ENCODE peak calls at places on chromosomes 3 and 15, in ten cellular contexts. V, U, C, L, K, M, B, Q, X and T are unnamed samples.

GRCh38 chr3:178043084-178043483 is 493.2 kb upstream of the KCNMB2 start:
- DNase-seq in L (no peak), V (peak; percentile 38), X (no peak), K (no peak), B (no peak), M (no peak), U (no peak), Q (no peak), C (no peak), T (no peak)

GRCh38 chr3:150958694-150959093 is 13.8 kb downstream of the CLRN1 start:
- DNase-seq in K (no peak), C (no peak), X (no peak), B (no peak), Q (no peak), V (no peak), L (no peak), M (no peak), U (no peak), T (no peak)

GRCh38 chr3:43206632-43207031 is 79.7 kb upstream of the SNRK start:
- DNase-seq in C (peak; percentile 55), V (no peak), Q (no peak), M (no peak), K (no peak), U (no peak), X (no peak), B (no peak), L (no peak), T (no peak)

GRCh38 chr15:23647421-23648375 is at the start of gene MAGEL2:
- DNase-seq in M (peak; percentile 32), C (peak; percentile 76), Q (peak; percentile 36), B (no peak), U (no peak), K (no peak), L (peak; percentile 66), V (peak; percentile 72), X (no peak), T (no peak)

GRCh38 chr3:17643691-17644090 is 98.7 kb downstream of the TBC1D5 start:
- DNase-seq in L (no peak), Q (no peak), V (no peak), K (no peak), B (no peak), X (no peak), C (no peak), M (no peak), U (peak; percentile 76), T (no peak)

GRCh38 chr3:100913870-100914654 is 79.2 kb downstream of the ABI3BP start:
- DNase-seq in M (no peak), U (no peak), X (no peak), Q (no peak), B (no peak), K (no peak), L (peak; percentile 5), C (no peak), V (no peak), T (no peak)

GRCh38 chr3:6860911-6861330 is at the start of gene GRM7:
- DNase-seq in C (no peak), X (no peak), Q (peak; percentile 58), U (no peak), M (peak; percentile 24), K (no peak), L (peak; percentile 67), V (peak; percentile 46), B (no peak), T (no peak)

GRCh38 chr15:59140422-59141226 is 35.7 kb downstream of the CCNB2 start:
- DNase-seq in B (no peak), V (no peak), Q (no peak), X (no peak), C (no peak), U (no peak), K (no peak), L (no peak), M (no peak), T (no peak)

GRCh38 chr3:186236357-186237020 is 125.5 kb downstream of the DGKG start:
- DNase-seq in K (no peak), L (peak; percentile 91), X (no peak), B (no peak), C (no peak), Q (no peak), U (no peak), V (no peak), M (no peak), T (no peak)

GRCh38 chr15:26391556-26392229 is 381.2 kb downstream of the GABRB3 start:
- DNase-seq in C (no peak), U (no peak), V (no peak), X (no peak), B (no peak), K (no peak), M (no peak), L (no peak), Q (no peak), T (no peak)

GRCh38 chr3:173529062-173529711 is 131.6 kb downstream of the NLGN1 start:
- DNase-seq in Q (no peak), K (no peak), M (peak; percentile 34), L (peak; percentile 40), U (no peak), X (no peak), C (peak; percentile 82), V (no peak), B (no peak), T (peak; percentile 9)

GRCh38 chr3:110414851-110415250 is 656.8 kb upstream of the NECTIN3 start:
- DNase-seq in X (no peak), L (no peak), K (no peak), U (peak; percentile 46), Q (no peak), B (peak; percentile 70), M (no peak), V (no peak), C (no peak), T (no peak)

GRCh38 chr3:66828303-66828702 is 169.8 kb upstream of the KBTBD8 start:
- DNase-seq in B (no peak), V (no peak), U (no peak), C (no peak), M (no peak), K (no peak), Q (no peak), X (no peak), L (no peak), T (no peak)

GRCh38 chr15:71679223-71680078 is 130.9 kb upstream of the NR2E3 start:
- DNase-seq in V (no peak), L (no peak), U (no peak), C (peak; percentile 6), Q (no peak), K (no peak), M (no peak), B (no peak), X (no peak), T (no peak)

GRCh38 chr3:59857589-59858346 is 807.9 kb upstream of the CFAP20DC start:
- DNase-seq in Q (peak; percentile 53), V (peak; percentile 53), X (peak; percentile 77), C (peak; percentile 92), L (peak; percentile 92), B (peak; percentile 80), U (peak; percentile 27), M (peak; percentile 78), K (peak; percentile 1), T (no peak)

GRCh38 chr3:8657804-8658311 is 13.3 kb upstream of the SSUH2 start:
- DNase-seq in V (no peak), M (no peak), B (no peak), L (no peak), X (no peak), U (no peak), K (no peak), C (no peak), Q (no peak), T (no peak)

GRCh38 chr15:100457201-100457600 is 71.5 kb downstream of the CERS3 start:
- DNase-seq in V (no peak), L (peak; percentile 11), K (no peak), M (no peak), U (peak; percentile 10), X (no peak), Q (no peak), B (peak; percentile 22), C (peak; percentile 54), T (no peak)

GRCh38 chr3:13548696-13549512 is at the start of gene FBLN2:
- DNase-seq in M (peak; percentile 30), C (peak; percentile 82), U (no peak), K (no peak), L (peak; percentile 89), V (no peak), X (peak; percentile 66), B (no peak), Q (no peak), T (no peak)

GRCh38 chr3:128280466-128281455 is 127.5 kb downstream of the EEFSEC start:
- DNase-seq in K (no peak), L (no peak), C (peak; percentile 88), Q (no peak), V (no peak), M (no peak), B (no peak), X (no peak), U (no peak), T (no peak)

GRCh38 chr3:42516443-42516842 is 14.0 kb downstream of the VIPR1 start:
- DNase-seq in X (no peak), K (no peak), M (no peak), L (no peak), C (no peak), V (no peak), U (no peak), Q (no peak), B (no peak), T (no peak)

GRCh38 chr3:150372320-150373118 is 35.6 kb upstream of the TSC22D2 start:
- DNase-seq in L (no peak), B (no peak), C (no peak), Q (no peak), K (no peak), M (no peak), X (no peak), V (no peak), U (no peak), T (no peak)

GRCh38 chr3:8324727-8325126 is 176.9 kb upstream of the LMCD1 start:
- DNase-seq in U (no peak), C (peak; percentile 70), M (peak; percentile 66), V (no peak), K (no peak), B (no peak), Q (peak; percentile 31), L (peak; percentile 55), X (peak; percentile 18), T (peak; percentile 71)

GRCh38 chr15:74040115-74040850 is 42.1 kb downstream of the GOLGA6A start:
- DNase-seq in C (no peak), Q (no peak), K (no peak), U (peak; percentile 94), B (peak; percentile 92), X (peak; percentile 66), L (no peak), V (no peak), M (no peak), T (no peak)

GRCh38 chr3:16378920-16379319 is 113.9 kb downstream of the OXNAD1 start:
- DNase-seq in L (no peak), M (no peak), V (no peak), K (no peak), Q (no peak), U (peak; percentile 19), C (no peak), X (no peak), B (no peak), T (no peak)